ENCODE peak calls at places on chromosomes 13 and 19, in four cellular contexts. R is K562, W is WTC11, M is HepG2. D is an unnamed sample.

GRCh38 chr13:102392810-102393209 is 9.0 kb downstream of the FGF14 start:
- DNase-seq in M (no peak), R (no peak), W (no peak), D (no peak)

GRCh38 chr13:44818428-44818827 is 170.8 kb downstream of the NUFIP1 start:
- DNase-seq in W (no peak), M (peak), R (no peak), D (peak)

GRCh38 chr13:20526664-20527063 is 1.0 kb upstream of the CRYL1 start:
- DNase-seq in W (no peak), M (peak), R (no peak), D (no peak)

GRCh38 chr19:2491130-2491801 is 15.3 kb downstream of the GADD45B start:
- DNase-seq in W (no peak), R (no peak), M (no peak), D (no peak)

GRCh38 chr19:2041686-2042484 is 9.2 kb downstream of the MKNK2 start:
- DNase-seq in R (peak), M (no peak), W (peak), D (peak)

GRCh38 chr19:6725513-6726231 is 5.2 kb upstream of the C3 start:
- DNase-seq in W (no peak), M (peak), R (no peak), D (no peak)

GRCh38 chr19:11658954-11659353 is 61.7 kb downstream of the ZNF627 start:
- DNase-seq in M (no peak), R (no peak), W (no peak), D (no peak)

GRCh38 chr19:13717194-13717643 is 47.1 kb upstream of the MRI1 start:
- DNase-seq in R (peak), W (no peak), M (no peak), D (no peak)

GRCh38 chr13:113972451-113973217 is 1.2 kb downstream of the C13orf46 start:
- DNase-seq in R (no peak), W (peak), M (no peak), D (no peak)

GRCh38 chr19:43331435-43332010 is 22.0 kb upstream of the CD177 start:
- DNase-seq in R (no peak), M (no peak), W (no peak), D (no peak)

GRCh38 chr19:46924874-46925547 is 64.2 kb downstream of the ARHGAP35 start:
- DNase-seq in R (peak), M (no peak), W (no peak), D (no peak)

GRCh38 chr19:1512671-1513491 is at the start of gene ADAMTSL5:
- DNase-seq in W (peak), M (peak), R (peak), D (peak)

DNA sequence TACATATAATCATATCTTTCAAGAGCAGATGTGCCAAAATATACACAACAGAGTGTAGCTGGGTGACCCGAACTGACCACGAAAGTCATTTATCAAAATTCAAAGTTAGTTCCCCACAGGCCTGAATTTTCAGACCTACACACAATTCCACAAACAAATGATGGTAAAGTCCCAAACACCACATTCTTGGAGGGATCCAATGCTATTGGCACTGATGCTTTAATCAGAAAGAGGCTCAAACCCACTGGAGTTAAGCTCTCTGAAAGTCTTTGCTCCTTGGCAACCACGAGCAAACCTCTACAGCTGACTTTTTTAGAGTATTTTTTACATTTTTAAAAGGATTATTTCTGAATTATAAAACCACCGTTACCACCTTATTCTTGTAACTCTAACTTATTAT is 50.8 kb downstream of the IRS2 start:
- DNase-seq in R (no peak), W (no peak), M (no peak), D (no peak)
- TF ChIP-seq ELF4 in R (no peak), W (no peak), M (no peak), D (no peak)

GRCh38 chr19:35868823-35869326 is 501 bp downstream of the APLP1 start:
- DNase-seq in R (no peak), M (no peak), W (no peak), D (no peak)

GRCh38 chr19:35872180-35872579 is 3.8 kb downstream of the APLP1 start:
- DNase-seq in W (peak), R (no peak), M (no peak), D (no peak)

GRCh38 chr19:35871611-35872010 is 3.2 kb downstream of the APLP1 start:
- DNase-seq in R (no peak), M (no peak), W (no peak), D (no peak)

GRCh38 chr19:35869327-35870123 is 1.2 kb downstream of the APLP1 start:
- DNase-seq in R (peak), W (peak), M (peak), D (peak)

DNA sequence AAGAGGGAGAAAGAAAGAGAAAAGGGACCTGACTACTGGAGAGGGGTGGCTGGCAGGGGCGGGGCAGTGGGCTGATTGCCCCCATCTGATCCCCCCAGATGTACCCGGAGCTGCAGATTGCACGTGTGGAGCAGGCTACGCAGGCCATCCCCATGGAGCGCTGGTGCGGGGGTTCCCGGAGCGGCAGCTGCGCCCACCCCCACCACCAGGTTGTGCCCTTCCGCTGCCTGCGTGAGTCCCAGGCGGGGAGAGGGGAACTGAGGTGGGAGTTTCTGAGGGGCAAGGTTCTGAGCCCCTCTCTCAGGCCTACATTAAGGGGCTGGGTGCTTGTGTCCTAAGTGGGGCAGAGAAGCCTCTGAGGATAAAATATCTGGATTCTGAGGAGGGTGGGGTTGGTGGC is 2.4 kb downstream of the APLP1 start:
- DNase-seq in M (no peak), R (no peak), W (peak), D (no peak)
- TF ChIP-seq ELF4 in M (no peak), R (no peak), W (no peak), D (no peak)

DNA sequence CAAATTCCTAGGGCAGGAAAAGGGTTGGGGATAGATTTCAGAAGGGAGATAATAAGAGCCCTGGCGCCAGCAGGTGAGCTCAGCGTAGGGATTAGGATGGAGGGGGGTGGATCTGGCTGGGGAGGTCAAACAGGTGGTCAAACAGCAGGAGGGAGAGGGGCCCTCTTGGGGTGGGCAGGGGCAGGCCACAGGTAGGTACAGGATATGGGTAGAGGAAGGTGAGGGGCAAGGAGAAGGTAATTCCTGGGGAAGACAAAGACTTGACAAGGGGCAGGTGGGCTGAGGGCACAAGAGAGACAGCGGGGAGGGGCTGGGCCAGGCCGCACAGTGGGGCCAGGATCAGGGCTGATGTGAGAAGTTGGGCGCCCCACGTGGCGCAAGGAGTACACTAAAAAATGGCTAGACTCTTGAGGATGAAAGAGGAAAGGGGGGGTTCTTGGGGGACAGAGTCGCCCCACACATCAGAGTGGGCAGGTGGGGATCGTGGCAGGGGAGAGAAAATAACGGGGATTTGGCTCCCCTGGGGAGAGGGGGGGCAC is 713 bp downstream of the KRI1 start:
- DNase-seq in M (no peak), R (peak), W (peak), D (peak)
- TF ChIP-seq ELF4 in M (no peak), R (no peak), W (no peak), D (no peak)

GRCh38 chr13:110244926-110245325 is 62.0 kb downstream of the COL4A1 start:
- DNase-seq in M (no peak), R (no peak), W (no peak), D (no peak)

GRCh38 chr13:110242615-110243014 is 64.3 kb downstream of the COL4A1 start:
- DNase-seq in R (no peak), M (no peak), W (no peak), D (no peak)

GRCh38 chr13:110245421-110245899 is 61.5 kb downstream of the COL4A1 start:
- DNase-seq in W (no peak), R (no peak), M (no peak), D (no peak)

GRCh38 chr13:110246530-110246929 is 60.4 kb downstream of the COL4A1 start:
- DNase-seq in M (no peak), R (no peak), W (no peak), D (no peak)

DNA sequence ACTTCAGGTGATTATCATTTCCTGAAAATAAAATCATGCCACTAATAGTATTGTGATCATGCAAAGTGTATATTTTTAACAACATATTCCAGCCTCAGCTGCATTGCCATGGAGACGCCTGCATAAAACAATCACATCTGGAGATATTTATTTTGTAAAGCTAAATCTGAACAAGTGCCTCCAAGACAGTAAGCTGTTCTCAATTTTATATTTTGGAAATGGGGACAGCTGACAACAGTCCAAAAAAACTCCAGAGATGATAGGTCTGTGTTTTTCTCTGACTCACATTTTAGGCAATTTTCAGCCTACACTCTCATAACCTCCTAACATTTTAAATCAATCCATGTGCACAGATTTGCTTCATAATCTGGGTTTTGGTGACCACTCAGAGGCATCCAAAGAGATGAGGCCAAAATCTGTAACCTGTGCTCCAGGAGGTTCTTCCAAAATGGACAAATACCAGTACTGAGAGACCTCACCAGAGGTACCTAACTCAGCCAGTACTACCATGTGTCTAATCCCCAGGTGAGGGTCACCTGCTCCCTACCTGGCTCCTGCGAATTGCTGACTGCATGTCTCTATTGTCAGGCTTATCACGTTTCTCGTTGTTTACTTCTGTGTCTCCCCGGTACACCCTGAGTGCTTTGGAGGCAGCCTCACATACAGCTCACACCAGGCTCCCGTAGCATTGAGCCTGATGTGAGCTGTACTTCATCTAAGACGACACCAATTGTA is 62.7 kb downstream of the COL4A1 start:
- DNase-seq in M (no peak), W (no peak), R (no peak), D (no peak)
- TF ChIP-seq ELF4 in M (no peak), W (no peak), R (no peak), D (no peak)

GRCh38 chr13:40309881-40310280 is 356.6 kb downstream of the FOXO1 start:
- DNase-seq in W (no peak), M (no peak), R (no peak), D (no peak)

GRCh38 chr13:40304391-40304790 is 362.1 kb downstream of the FOXO1 start:
- DNase-seq in M (no peak), W (no peak), R (no peak), D (no peak)

GRCh38 chr13:40302351-40302750 is 364.1 kb downstream of the FOXO1 start:
- DNase-seq in R (no peak), W (no peak), M (no peak), D (no peak)

DNA sequence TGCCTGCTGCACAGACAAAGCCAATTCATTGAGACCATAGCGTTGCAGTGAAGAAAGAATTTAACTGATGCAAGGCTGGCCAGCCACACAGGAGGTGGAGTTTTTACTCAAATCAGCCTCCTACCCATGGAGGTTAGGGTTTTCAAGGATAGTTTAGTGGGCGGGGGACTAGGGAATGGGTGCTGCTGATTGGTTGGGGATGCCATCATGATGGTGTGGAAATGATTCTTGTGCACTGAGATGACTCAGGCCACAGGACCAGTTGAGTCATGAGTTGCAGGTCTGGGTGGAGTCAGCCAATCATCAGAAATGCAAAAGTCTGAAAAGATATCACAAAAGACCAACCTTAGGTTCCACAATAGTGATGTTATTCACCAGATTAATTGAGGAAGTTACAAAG is 359.6 kb downstream of the FOXO1 start:
- DNase-seq in R (no peak), W (no peak), M (no peak), D (no peak)
- TF ChIP-seq ELF4 in R (no peak), W (no peak), M (no peak), D (no peak)

DNA sequence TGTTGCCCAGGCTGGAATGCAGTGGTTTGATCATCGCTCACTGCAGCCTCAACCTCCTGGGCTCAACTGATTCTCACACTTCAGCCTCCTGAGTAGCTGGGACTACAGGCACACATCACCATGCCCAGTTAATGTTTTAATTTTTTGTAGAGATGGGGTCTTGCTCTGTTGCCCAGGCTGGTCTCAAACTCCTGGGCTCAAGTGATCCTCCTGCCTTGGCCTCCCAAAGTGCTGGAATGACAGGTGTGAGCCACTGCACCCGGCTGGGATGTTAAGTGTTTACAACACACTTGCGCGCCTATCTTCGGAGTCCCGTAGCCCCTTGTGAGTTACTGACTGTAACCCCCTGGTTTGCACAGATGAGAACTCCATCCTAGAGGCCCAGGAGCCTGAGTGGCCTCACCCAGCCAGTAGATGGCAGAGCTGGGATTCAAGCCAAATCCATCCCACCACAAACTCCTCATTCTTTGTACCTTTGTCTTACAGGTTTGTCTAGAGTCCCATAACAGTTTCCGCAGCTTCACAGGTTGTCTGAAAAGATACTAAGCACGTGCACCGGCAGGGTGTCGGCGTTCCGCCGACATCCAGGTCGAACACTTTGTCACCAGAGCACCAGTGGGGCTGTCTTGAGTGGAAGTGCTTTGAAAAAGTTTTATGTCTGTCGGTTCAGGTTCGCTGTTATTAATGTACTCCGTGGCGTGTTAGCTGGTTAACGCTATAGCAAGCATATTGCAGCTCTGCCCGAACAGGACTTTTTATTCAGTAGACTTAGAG is 14.7 kb downstream of the MAG start:
- DNase-seq in W (peak), R (peak), M (peak), D (peak)
- TF ChIP-seq ELF4 in W (no peak), R (no peak), M (no peak), D (no peak)

GRCh38 chr19:39398297-39398864 is 7.2 kb downstream of the MED29 start:
- DNase-seq in W (no peak), M (peak), R (peak), D (no peak)
- TF ChIP-seq ELF4 in W (no peak), M (no peak), R (no peak), D (no peak)

DNA sequence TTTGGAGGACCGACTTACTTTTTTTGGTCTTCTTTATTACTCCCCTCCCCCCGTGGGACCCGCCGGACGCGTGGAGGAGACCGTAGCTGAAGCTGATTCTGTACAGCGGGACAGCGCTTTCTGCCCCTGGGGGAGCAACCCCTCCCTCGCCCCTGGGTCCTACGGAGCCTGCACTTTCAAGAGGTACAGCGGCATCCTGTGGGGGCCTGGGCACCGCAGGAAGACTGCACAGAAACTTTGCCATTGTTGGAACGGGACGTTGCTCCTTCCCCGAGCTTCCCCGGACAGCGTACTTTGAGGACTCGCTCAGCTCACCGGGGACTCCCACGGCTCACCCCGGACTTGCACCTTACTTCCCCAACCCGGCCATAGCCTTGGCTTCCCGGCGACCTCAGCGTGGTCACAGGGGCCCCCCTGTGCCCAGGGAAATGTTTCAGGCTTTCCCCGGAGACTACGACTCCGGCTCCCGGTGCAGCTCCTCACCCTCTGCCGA is 409 bp downstream of the FOSB start:
- DNase-seq in M (no peak), W (no peak), R (peak), D (no peak)
- TF ChIP-seq ELF4 in M (no peak), W (no peak), R (no peak), D (no peak)

GRCh38 chr13:46097015-46097414 is 7.8 kb downstream of the CPB2 start:
- DNase-seq in R (no peak), W (no peak), M (no peak), D (no peak)
- TF ChIP-seq ELF4 in R (no peak), W (no peak), M (no peak), D (no peak)

D was measured in HEK293T.